ENCODE peak calls at places on chromosomes 2 and 18, in four cellular contexts. I, T, R and O are unnamed samples. For H3K4me1, the result is how much of the 10 kb centered on the place peaks cover.

GRCh38 chr2:138447889-138448570 is 53.5 kb upstream of the SPOPL start:
- DNase-seq in I (no peak), T (no peak), R (no peak), O (peak)

GRCh38 chr2:62774555-62775366 is 69.2 kb downstream of the EHBP1 start:
- DNase-seq in I (peak), T (no peak), R (no peak), O (peak)

GRCh38 chr2:232893834-232894233 is 23.8 kb downstream of the SNORC start:
- DNase-seq in I (no peak), T (peak), R (peak), O (no peak)

GRCh38 chr2:162230761-162231160 is 12.5 kb downstream of the FAP start:
- DNase-seq in I (no peak), T (no peak), R (no peak), O (no peak)

GRCh38 chr2:235958631-235959395 is 209.4 kb downstream of the GBX2 start:
- DNase-seq in I (no peak), T (no peak), R (no peak), O (no peak)

GRCh38 chr2:204110250-204111183 is 174.0 kb downstream of the ICOS start:
- DNase-seq in I (no peak), T (no peak), R (no peak), O (peak)

GRCh38 chr2:118665784-118666529 is 181.5 kb downstream of the EN1 start:
- DNase-seq in I (no peak), T (no peak), R (no peak), O (no peak)

GRCh38 chr18:71398530-71398929 is 1109.7 kb downstream of the SOCS6 start:
- DNase-seq in I (no peak), T (no peak), R (no peak), O (peak)

GRCh38 chr2:58427572-58428285 is 186.6 kb upstream of the FANCL start:
- DNase-seq in I (no peak), T (no peak), R (no peak), O (peak)

GRCh38 chr2:129396980-129397599 is 582.4 kb upstream of the RAB6C start:
- DNase-seq in I (peak), T (no peak), R (no peak), O (no peak)

GRCh38 chr2:38421274-38422056 is 44.4 kb upstream of the ATL2 start:
- DNase-seq in I (no peak), T (no peak), R (no peak), O (no peak)

GRCh38 chr2:216590780-216591179 is 42.4 kb upstream of the IGFBP2 start:
- DNase-seq in I (no peak), T (no peak), R (no peak), O (no peak)

GRCh38 chr2:215002500-215002899 is 135.9 kb downstream of the ABCA12 start:
- DNase-seq in I (peak), T (no peak), R (no peak), O (peak)

GRCh38 chr2:18435425-18436037 is 124.9 kb downstream of the RDH14 start:
- DNase-seq in I (peak), T (no peak), R (no peak), O (peak)

GRCh38 chr2:96969321-96969720 is 17.1 kb downstream of the FAM178B start:
- DNase-seq in I (no peak), T (no peak), R (no peak), O (no peak)

GRCh38 chr2:105770162-105770561 is 25.4 kb downstream of the NCK2 start:
- DNase-seq in I (no peak), T (no peak), R (no peak), O (no peak)
- TF ChIP-seq POLR2AphosphoS5 in I (no peak), T (no peak), R (no peak), O (no peak)

GRCh38 chr18:13543811-13544732 is 182.3 kb downstream of the FAM210A start:
- DNase-seq in I (no peak), T (no peak), R (no peak), O (no peak)

GRCh38 chr18:13541621-13542519 is 184.5 kb downstream of the FAM210A start:
- DNase-seq in I (no peak), T (no peak), R (no peak), O (no peak)

GRCh38 chr18:13543144-13543543 is 183.2 kb downstream of the FAM210A start:
- DNase-seq in I (no peak), T (no peak), R (no peak), O (no peak)

GRCh38 chr18:13540783-13541182 is 185.6 kb downstream of the FAM210A start:
- DNase-seq in I (no peak), T (no peak), R (no peak), O (no peak)

DNA sequence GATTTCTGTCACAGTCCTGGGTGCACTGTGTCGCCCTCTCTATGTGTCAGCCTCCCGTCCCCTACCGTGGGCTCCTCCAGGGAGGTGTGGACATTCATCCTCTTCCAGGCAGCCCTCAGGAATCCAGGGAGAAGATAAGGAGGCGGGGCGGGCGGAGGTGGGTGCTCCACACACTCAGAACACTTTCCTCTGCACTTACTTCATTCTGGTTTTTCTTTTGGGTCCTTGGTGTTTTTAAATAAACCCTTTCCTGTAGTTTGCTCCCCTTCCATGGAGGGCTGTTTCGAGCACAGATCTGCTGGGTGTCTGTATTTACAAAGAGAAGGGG is 183.9 kb downstream of the FAM210A start:
- DNase-seq in I (no peak), T (no peak), R (no peak), O (no peak)
- H3K4me1 ChIP-seq in I (under half), T (under half), R (under half), O (under half)

GRCh38 chr2:74119324-74119723 is 28.4 kb downstream of the BOLA3 start:
- DNase-seq in I (no peak), T (no peak), R (no peak), O (no peak)
- H3K4me3 ChIP-seq in I (no peak), T (no peak), R (peak), O (no peak)

DNA sequence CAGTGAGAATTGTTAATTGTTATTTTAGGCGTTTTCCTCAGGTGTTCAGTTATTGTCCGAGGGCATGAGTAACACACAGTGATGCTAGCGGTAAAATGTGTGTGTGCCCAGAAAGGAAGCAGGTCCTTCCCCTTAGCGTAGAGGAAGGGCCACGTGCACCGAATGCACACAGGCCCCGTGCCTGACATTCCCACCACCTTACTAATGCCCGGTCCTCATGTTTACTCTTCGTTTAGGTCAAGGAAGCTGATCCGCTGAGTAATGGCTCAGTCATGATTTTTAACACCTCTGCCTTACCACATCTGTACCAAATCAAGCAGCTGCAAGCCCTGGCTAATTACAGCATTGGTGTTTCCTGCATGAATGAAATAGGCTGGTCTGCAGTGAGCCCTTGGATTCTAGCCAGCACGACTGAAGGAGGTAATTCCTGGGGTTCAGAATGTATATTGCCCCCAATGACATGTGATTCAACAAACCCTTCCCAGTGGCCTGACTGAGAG is 76.7 kb downstream of the MERTK start:
- DNase-seq in I (peak), T (no peak), R (no peak), O (peak)
- TF ChIP-seq POLR2AphosphoS5 in I (peak), T (no peak), R (peak), O (peak)

DNA sequence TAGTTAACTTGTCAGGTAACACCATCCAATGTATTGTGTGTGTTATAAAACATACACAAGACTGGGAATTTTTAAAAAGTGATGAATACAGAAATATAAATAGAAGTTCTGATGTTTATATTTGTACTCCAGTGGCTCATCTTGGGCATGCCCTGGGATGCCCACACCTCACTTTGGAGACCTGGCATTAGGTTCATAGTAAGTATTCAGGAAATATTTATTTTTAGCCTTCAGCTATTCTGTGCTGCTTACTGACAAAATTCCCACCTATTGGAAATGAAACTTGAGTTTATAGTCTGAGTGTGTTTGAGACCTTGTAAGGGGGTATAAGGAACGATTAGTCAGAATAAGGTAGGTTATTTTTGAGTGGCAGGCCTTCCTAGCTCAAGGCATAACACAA is 67.5 kb downstream of the MYO1B start:
- DNase-seq in I (no peak), T (no peak), R (no peak), O (no peak)
- H3K4me1 ChIP-seq in I (under half), T (under half), R (under half), O (under half)

DNA sequence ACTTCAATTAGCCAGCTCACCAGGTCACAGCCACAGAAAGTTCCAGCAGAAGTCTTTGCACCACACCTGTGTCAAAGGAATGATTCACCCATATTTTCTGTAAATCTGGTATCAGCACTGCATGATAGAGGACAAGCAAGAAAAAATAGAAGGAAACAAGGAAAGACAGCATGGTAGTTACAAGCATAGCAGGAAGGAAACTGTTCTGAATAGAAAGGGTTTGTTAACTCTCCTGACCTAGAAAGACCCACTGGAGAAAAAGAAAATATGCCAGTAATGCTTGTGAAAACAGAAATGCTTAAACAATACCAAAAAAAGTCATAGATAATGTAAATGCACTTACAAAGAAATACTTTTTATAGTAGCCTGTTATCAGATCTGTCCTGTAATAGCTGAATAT is 40.8 kb downstream of the SCRN3 start:
- DNase-seq in I (no peak), T (no peak), R (no peak), O (peak)
- H3K4me3 ChIP-seq in I (no peak), T (no peak), R (no peak), O (no peak)

DNA sequence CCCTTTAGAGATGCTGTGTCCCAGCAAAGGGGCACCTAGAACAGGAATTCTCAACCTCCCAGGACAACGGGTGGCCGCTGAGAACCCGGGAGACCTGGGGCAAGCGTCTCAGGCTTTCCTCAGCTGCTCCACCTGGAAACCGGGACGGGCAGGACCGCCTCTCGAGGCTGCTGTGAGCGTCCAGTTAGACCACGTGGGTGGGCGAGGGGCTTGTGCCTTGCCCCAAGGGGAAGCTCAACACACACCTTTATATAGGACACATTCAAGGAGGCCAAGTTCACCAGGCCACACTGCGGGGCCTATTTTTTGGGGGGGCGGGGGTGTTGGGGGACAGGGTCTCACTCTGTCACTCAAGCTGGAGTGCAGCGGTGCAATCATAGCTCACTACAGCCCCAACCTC is 23.3 kb upstream of the KLF11 start:
- DNase-seq in I (no peak), T (no peak), R (no peak), O (no peak)
- TF ChIP-seq POLR2AphosphoS5 in I (no peak), T (no peak), R (no peak), O (no peak)

DNA sequence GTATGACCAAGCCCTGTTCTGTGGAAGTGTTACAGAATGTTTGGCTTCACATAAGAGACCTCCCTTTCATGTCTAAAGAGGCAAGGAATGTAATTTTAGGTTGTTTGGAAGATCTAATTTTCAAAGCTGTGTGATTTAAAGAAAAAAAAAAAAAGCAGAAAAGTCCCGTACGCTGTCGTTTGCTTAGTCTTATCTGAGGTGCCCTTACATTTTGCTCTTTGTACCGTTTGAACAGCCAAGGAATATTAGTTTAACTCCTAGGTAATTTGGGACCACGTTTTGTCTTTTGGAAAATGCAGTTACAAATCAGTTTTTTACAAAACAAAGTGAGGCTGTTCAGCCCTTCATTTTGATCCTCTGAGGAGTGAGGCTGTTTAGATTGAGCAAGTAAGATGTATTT is 136.0 kb downstream of the FMNL2 start:
- DNase-seq in I (no peak), T (no peak), R (no peak), O (no peak)
- H3K4me1 ChIP-seq in I (under half), T (under half), R (half or more), O (under half)

GRCh38 chr18:35045121-35045520 is 3.9 kb downstream of the MAPRE2 start:
- DNase-seq in I (no peak), T (no peak), R (no peak), O (peak)
- H3K4me3 ChIP-seq in I (no peak), T (no peak), R (no peak), O (no peak)

GRCh38 chr2:237599465-237600110 is 9.1 kb upstream of the RAB17 start:
- DNase-seq in I (no peak), T (no peak), R (no peak), O (no peak)
- TF ChIP-seq POLR2AphosphoS5 in I (no peak), T (no peak), R (no peak), O (no peak)